ENCODE peak calls at places on chromosomes 1 and 21, in seven cellular contexts. N is Peyer's patch; U is amniotic epithelial cell; F is T-cell; S is left colon; T is activated naive CD8-positive, alpha-beta T cell treated with anti-CD3 and anti-CD28 coated beads, Interleukin-2, amount 50 U/mL, for 24 hours; P is OCI-LY7. X is an unnamed sample.

GRCh38 chr21:45336870-45337269 is 49.2 kb upstream of the POFUT2 start:
- DNase-seq in P (no peak), F (no peak), S (no peak), U (no peak), N (peak), T (no peak), X (no peak)

GRCh38 chr1:222454782-222455181 is 93.1 kb downstream of the HHIPL2 start:
- DNase-seq in F (no peak), N (no peak), U (no peak), T (no peak), S (no peak), P (no peak), X (no peak)

GRCh38 chr1:216750031-216750627 is 26.9 kb upstream of the ESRRG start:
- DNase-seq in F (no peak), N (no peak), T (no peak), P (peak), U (peak), S (no peak), X (peak)

GRCh38 chr1:175981128-175981527 is 226.0 kb downstream of the COP1 start:
- DNase-seq in N (no peak), F (no peak), U (no peak), T (no peak), P (no peak), S (no peak), X (no peak)

GRCh38 chr1:3501856-3502665 is 47.6 kb downstream of the ARHGEF16 start:
- DNase-seq in U (peak), P (peak), S (no peak), T (peak), N (peak), F (no peak), X (peak)

GRCh38 chr21:45615145-45615711 is 28.3 kb upstream of the PCBP3 start:
- DNase-seq in P (peak), F (peak), S (peak), N (peak), T (peak), U (no peak), X (peak)

GRCh38 chr1:244100691-244101453 is 49.8 kb downstream of the ZBTB18 start:
- DNase-seq in U (peak), T (no peak), S (no peak), F (no peak), P (no peak), N (no peak), X (peak)

GRCh38 chr1:30533141-30533540 is 190.2 kb downstream of the MATN1 start:
- DNase-seq in T (no peak), U (no peak), S (no peak), N (no peak), P (no peak), F (no peak), X (no peak)

GRCh38 chr1:94792876-94793605 is 27.1 kb upstream of the SLC44A3 start:
- DNase-seq in S (no peak), N (no peak), P (no peak), F (no peak), U (peak), T (no peak), X (peak)

GRCh38 chr1:59379028-59379728 is 82.3 kb downstream of the FGGY start:
- DNase-seq in P (no peak), U (peak), T (no peak), F (no peak), S (no peak), N (no peak), X (peak)

GRCh38 chr1:11126544-11126943 is 26.9 kb upstream of the EXOSC10 start:
- DNase-seq in F (no peak), T (no peak), S (no peak), P (no peak), N (no peak), U (no peak), X (no peak)

GRCh38 chr1:175861641-175862367 is 118.4 kb upstream of the TNR start:
- DNase-seq in T (no peak), U (no peak), S (no peak), N (no peak), F (no peak), P (no peak), X (no peak)

GRCh38 chr1:66402194-66402593 is 131.8 kb upstream of the SGIP1 start:
- DNase-seq in U (no peak), F (no peak), N (no peak), S (peak), T (no peak), P (peak), X (peak)

GRCh38 chr1:98388431-98388830 is 273.1 kb upstream of the SNX7 start:
- DNase-seq in T (no peak), P (no peak), U (peak), N (no peak), F (no peak), S (no peak), X (peak)

GRCh38 chr1:106268070-106268469 is 788.4 kb upstream of the PRMT6 start:
- DNase-seq in P (no peak), F (no peak), S (no peak), N (no peak), U (no peak), T (no peak), X (peak)

GRCh38 chr1:23370744-23371710 is 1.4 kb upstream of the ZNF436 start:
- DNase-seq in S (no peak), P (no peak), U (no peak), F (no peak), T (no peak), N (no peak), X (peak)

GRCh38 chr1:157197906-157198435 is 59.8 kb upstream of the ETV3 start:
- DNase-seq in S (no peak), T (no peak), P (no peak), U (no peak), F (no peak), N (no peak), X (no peak)

GRCh38 chr1:22551591-22552370 is 11.5 kb upstream of the EPHA8 start:
- DNase-seq in T (no peak), P (no peak), S (no peak), U (no peak), F (no peak), N (no peak), X (no peak)

GRCh38 chr1:224387302-224387912 is 30.7 kb downstream of the CNIH4 start:
- DNase-seq in T (no peak), F (no peak), N (no peak), P (no peak), S (no peak), U (no peak), X (no peak)

GRCh38 chr1:247905899-247906503 is 10.6 kb downstream of the OR2W3 start:
- DNase-seq in N (no peak), F (no peak), P (no peak), S (no peak), U (no peak), T (no peak), X (no peak)

GRCh38 chr1:25799346-25799720 is 660 bp upstream of the SELENON start:
- DNase-seq in T (no peak), F (no peak), N (no peak), P (no peak), S (no peak), U (no peak), X (no peak)

GRCh38 chr1:159825564-159825963 is 1.1 kb upstream of the SLAMF8 start:
- DNase-seq in S (no peak), N (no peak), U (no peak), T (no peak), P (no peak), F (no peak), X (no peak)

GRCh38 chr1:17128361-17128760 is 9.1 kb upstream of the PADI2 start:
- DNase-seq in F (no peak), T (no peak), N (no peak), S (no peak), U (peak), P (peak), X (peak)

GRCh38 chr1:159930634-159931033 is 5.3 kb upstream of the TAGLN2 start:
- DNase-seq in T (no peak), U (no peak), S (no peak), F (no peak), N (peak), P (no peak), X (no peak)

GRCh38 chr1:64675718-64676345 is 69.0 kb upstream of the RAVER2 start:
- DNase-seq in U (peak), P (peak), N (no peak), S (no peak), T (no peak), F (no peak), X (peak)

GRCh38 chr1:9262096-9262495 is 27.5 kb downstream of the H6PD start:
- DNase-seq in T (no peak), P (no peak), F (no peak), N (no peak), S (no peak), U (no peak), X (no peak)

X was measured in fibroblast of pulmonary artery.